ENCODE peak calls at places on chromosomes 11 and 22, in seven cellular contexts. F is epithelial cell of esophagus, W is progenitor cell of endocrine pancreas, H is fibroblast of pulmonary artery, X is lower leg skin, E is RWPE1, G is HCT116. O is an unnamed sample.

GRCh38 chr11:47946682-47947575 is 33.4 kb upstream of the PTPRJ start:
- DNase-seq in F (peak), W (no peak), H (peak), X (peak), E (peak), G (peak), O (peak)

GRCh38 chr22:38291201-38291777 is 18.5 kb upstream of the TMEM184B start:
- DNase-seq in F (no peak), W (no peak), H (no peak), X (no peak), E (no peak), G (no peak), O (no peak)

GRCh38 chr11:27234043-27234668 is 128.9 kb downstream of the CCDC34 start:
- DNase-seq in F (peak), W (no peak), H (peak), X (peak), E (peak), G (no peak), O (peak)

GRCh38 chr11:114098927-114099326 is 39.4 kb downstream of the ZBTB16 start:
- DNase-seq in F (no peak), W (no peak), H (no peak), X (no peak), E (no peak), G (no peak), O (no peak)

GRCh38 chr11:57778318-57779037 is 16.9 kb downstream of the CTNND1 start:
- DNase-seq in F (peak), W (peak), H (peak), X (peak), E (peak), G (peak), O (peak)

GRCh38 chr11:125165664-125166346 is 1.3 kb downstream of the PKNOX2 start:
- DNase-seq in F (no peak), W (no peak), H (peak), X (no peak), E (peak), G (no peak), O (no peak)

GRCh38 chr11:99311870-99312269 is 291.1 kb downstream of the CNTN5 start:
- DNase-seq in F (no peak), W (no peak), H (no peak), X (no peak), E (no peak), G (no peak), O (no peak)

GRCh38 chr11:102488208-102488607 is 35.6 kb upstream of the TMEM123 start:
- DNase-seq in F (no peak), W (no peak), H (no peak), X (no peak), E (no peak), G (no peak), O (no peak)

GRCh38 chr22:45868586-45869443 is 108.1 kb downstream of the WNT7B start:
- DNase-seq in F (no peak), W (no peak), H (no peak), X (no peak), E (no peak), G (no peak), O (no peak)

GRCh38 chr11:75792997-75793800 is 21.8 kb upstream of the UVRAG start:
- DNase-seq in F (no peak), W (no peak), H (no peak), X (no peak), E (no peak), G (no peak), O (no peak)

DNA sequence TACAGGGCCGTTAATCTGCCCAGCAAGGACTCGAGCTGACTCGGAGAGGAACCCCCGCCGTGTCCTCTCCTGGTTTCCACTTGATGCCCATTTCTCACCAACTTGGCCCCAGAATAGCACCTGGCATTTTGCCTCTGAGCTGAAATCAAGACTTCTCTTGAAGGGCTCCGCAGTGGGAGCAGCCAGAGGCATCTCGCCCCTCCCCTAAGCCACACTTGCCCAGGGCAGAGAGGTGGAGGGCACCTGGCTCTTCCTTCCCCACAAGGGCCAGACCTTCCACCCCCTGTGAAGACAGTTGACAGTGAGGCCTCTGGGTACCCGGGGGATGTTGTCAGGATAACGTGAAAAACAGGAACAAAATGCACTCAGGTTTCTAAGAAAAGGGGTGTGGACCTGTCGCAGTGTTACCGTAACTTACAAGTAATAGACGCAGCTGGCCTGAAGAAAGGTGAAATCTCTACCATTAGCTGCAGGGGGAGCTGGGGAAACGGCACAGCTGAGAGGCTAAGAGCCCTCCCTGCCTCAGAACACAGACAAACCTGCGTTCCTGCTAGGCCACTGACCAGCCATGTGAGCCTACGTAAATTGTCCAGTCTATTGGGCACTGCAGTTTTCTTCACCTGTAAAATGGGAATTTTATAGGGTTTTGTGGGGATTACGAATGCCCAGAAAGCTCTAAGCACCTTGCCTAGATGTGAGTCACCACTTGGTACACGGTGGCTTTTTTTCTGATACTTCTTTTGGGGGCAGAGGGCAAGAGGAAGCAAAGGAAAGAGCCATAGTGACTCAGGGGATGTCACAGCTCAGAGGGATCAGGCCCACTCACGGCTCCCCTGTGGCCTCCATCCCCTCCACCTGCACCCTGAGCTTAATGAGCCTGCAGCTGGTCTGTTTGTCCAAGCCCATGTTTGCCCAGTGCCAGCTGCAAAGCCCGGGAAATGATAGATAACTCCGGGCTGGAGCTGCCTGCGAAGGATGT is 18.6 kb upstream of the CABP7 start:
- DNase-seq in F (peak), W (no peak), H (peak), X (no peak), E (peak), G (peak), O (peak)
- TF ChIP-seq CTCF in F (peak), W (peak), H (peak), X (no peak), E (peak), G (peak), O (peak)

DNA sequence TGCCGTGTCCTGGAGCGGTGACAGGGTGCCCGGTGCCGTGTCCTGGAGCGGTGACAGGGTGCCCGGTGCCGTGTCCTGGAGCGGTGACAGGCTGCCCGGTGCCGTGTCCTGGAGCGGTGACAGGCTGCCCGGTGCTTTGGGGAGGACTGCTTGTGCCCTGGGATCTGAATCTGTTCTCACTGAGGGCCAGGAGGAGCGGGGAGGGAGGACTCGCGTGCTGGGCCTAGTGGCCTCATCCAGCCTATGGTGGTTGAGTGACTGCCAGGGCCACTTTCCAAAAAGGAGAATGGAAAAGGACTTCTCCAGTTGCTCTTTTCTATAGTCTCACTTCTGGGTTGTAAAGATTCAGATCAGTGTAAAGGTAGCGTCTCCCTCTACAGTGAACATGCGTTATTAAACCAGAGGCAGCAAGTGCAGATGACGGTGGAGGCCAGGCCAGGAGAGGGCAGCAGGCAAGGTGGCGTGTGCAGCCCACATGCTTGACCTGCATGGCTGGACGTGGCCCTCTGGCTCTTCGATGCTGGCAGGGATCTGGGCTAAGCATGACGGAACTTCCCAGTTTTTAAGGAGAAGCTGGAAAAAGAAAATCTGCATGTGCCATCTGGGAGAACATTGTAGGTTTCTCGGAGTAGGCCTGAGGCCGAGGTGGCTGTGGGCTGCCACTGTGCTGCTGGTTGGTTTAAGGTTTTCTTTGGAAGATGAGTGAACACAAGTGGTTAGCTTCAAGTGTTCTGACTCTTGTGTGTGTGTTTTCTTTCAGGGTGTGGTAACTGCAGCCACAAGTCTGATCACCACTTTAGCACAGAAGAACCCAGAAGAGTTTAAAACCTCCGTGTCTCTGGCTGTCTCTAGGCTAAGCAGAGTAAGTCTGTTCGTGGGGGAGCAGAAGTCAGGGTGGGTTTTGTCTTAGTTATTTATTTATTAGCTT is 55.0 kb downstream of the AP2A2 start:
- DNase-seq in F (no peak), W (no peak), H (no peak), X (no peak), E (no peak), G (no peak), O (no peak)
- TF ChIP-seq CTCF in F (no peak), W (peak), H (no peak), X (no peak), E (no peak), G (no peak), O (no peak)

GRCh38 chr11:59284773-59285129 is 72.0 kb upstream of the MPEG1 start:
- DNase-seq in F (no peak), W (no peak), H (no peak), X (no peak), E (no peak), G (no peak), O (no peak)
- TF ChIP-seq CTCF in F (no peak), W (no peak), H (no peak), X (no peak), E (peak), G (no peak), O (no peak)

GRCh38 chr11:44631831-44632230 is 66.4 kb downstream of the CD82 start:
- DNase-seq in F (no peak), W (no peak), H (no peak), X (peak), E (no peak), G (no peak), O (no peak)

GRCh38 chr11:44632466-44633123 is 67.1 kb downstream of the CD82 start:
- DNase-seq in F (peak), W (peak), H (peak), X (peak), E (no peak), G (peak), O (peak)

GRCh38 chr11:44630511-44631210 is 65.2 kb downstream of the CD82 start:
- DNase-seq in F (no peak), W (peak), H (no peak), X (no peak), E (no peak), G (no peak), O (no peak)

GRCh38 chr11:44634401-44635281 is 69.2 kb downstream of the CD82 start:
- DNase-seq in F (peak), W (no peak), H (peak), X (peak), E (peak), G (peak), O (peak)

DNA sequence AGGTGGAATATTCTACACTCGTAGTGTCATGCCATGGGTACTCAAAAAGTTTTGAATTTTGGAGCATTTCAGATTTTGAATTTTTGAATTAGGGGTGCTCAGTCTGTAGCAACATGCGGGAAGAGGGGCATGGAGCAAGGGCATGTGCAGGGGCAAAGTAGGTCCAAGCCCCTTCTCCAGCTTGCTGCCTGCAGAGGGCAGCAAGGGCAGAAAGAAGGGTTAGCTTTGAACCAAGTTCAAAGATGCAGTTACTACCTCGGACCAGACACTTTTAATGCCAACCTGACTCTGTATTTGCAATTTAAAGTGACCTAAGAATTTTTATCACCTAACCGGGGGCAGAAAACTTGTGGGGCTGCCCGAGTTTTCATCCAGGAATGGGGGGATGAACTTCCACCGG is 68.2 kb downstream of the CD82 start:
- DNase-seq in F (no peak), W (no peak), H (peak), X (no peak), E (no peak), G (no peak), O (peak)
- TF ChIP-seq CTCF in F (no peak), W (peak), H (peak), X (no peak), E (no peak), G (peak), O (peak)

GRCh38 chr22:27270818-27271510 is 530.6 kb downstream of the MN1 start:
- DNase-seq in F (no peak), W (no peak), H (peak), X (no peak), E (no peak), G (no peak), O (no peak)

GRCh38 chr22:27274770-27275449 is 526.6 kb downstream of the MN1 start:
- DNase-seq in F (no peak), W (no peak), H (peak), X (no peak), E (no peak), G (no peak), O (no peak)

GRCh38 chr22:27267145-27267544 is 534.4 kb downstream of the MN1 start:
- DNase-seq in F (no peak), W (no peak), H (no peak), X (no peak), E (no peak), G (no peak), O (no peak)

GRCh38 chr22:27273386-27273785 is 528.2 kb downstream of the MN1 start:
- DNase-seq in F (no peak), W (no peak), H (no peak), X (no peak), E (no peak), G (no peak), O (no peak)

DNA sequence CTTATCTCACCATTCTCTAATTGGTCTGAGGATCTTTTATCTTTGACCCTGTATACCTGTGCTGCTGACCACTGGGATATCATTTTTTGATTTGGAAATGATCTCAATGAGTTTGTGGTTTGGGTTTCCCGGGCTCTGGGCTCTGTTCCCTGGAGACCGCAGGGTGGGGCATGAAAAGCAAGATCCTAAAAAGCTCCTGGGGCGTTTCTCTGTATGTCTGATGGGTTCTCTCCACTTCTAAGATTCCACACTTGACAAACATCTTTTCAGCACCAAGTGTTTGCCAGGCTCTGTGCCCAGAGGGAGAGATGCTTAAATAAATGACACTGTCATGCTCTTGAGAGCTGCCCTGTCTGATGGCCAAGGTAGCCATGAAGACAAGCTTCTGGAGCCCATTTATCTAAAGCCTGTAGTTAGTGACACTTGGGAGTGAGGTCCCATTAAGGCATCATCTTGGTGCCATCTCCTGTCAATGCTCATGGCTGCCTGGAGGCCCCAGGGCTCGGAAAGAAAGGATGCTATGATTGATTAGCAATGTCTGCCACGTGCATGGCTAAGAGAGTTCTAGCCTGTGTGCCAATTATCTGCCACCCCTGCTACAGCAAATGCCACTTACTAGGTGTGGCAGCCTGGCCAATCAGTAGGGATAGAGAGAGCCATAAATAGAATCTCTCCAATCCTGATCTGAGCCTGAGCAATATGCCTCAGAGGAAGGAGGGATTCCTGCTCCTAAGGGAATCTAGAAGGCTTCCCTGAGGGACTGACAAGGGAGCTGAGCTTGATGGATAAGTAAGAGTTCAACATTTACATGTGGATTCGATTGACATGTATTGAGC is 531.6 kb downstream of the MN1 start:
- DNase-seq in F (no peak), W (no peak), H (no peak), X (no peak), E (no peak), G (no peak), O (no peak)
- TF ChIP-seq CTCF in F (no peak), W (no peak), H (no peak), X (no peak), E (no peak), G (no peak), O (no peak)

GRCh38 chr11:110269996-110270395 is 26.4 kb downstream of the RDX start:
- DNase-seq in F (no peak), W (no peak), H (no peak), X (no peak), E (no peak), G (no peak), O (no peak)
- TF ChIP-seq CTCF in F (no peak), W (no peak), H (no peak), X (no peak), E (no peak), G (no peak), O (no peak)

DNA sequence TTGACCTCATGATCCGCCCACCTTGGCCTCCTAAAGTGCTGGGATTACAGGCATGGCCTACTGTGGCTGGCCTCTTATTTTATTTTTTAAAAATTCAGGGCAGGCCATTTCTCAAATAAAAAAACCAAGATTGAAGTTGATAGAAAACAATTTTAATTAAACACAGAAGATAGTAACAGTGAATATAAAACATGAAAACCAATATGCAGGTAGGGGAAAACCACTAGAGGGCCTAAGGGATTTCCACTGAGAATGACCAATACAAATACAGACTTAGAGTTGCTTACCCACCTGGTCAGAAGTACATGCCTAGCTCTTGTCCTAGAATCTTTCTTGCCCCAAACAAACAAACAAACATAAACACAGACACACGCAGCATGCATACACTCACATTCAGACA is 1.7 kb upstream of the RTCB start:
- DNase-seq in F (peak), W (no peak), H (peak), X (no peak), E (peak), G (peak), O (peak)
- TF ChIP-seq CTCF in F (peak), W (peak), H (peak), X (no peak), E (peak), G (peak), O (no peak)